ENCODE peak calls at places on chromosomes 11 and 22, in seven cellular contexts. One of them, this sample, is unnamed.

GRCh38 chr11:134230339-134230738 is 5.9 kb downstream of the VPS26B start:
- DNase-seq in T47D: no peak
- DNase-seq in AG20443: no peak
- DNase-seq in SHP77: no peak
- DNase-seq in cardiac muscle cell: no peak
- DNase-seq in neural progenitor cell: no peak
- DNase-seq in OCI-LY7: peak; percentile 19
- DNase-seq in this sample: no peak

GRCh38 chr11:112769170-112769569 is 192.1 kb upstream of the NCAM1 start:
- DNase-seq in OCI-LY7: no peak
- DNase-seq in AG20443: no peak
- DNase-seq in cardiac muscle cell: no peak
- DNase-seq in neural progenitor cell: no peak
- DNase-seq in SHP77: peak; percentile 50
- DNase-seq in T47D: no peak
- DNase-seq in this sample: no peak

GRCh38 chr11:35321111-35321510 is 98.2 kb downstream of the SLC1A2 start:
- DNase-seq in T47D: no peak
- DNase-seq in neural progenitor cell: no peak
- DNase-seq in cardiac muscle cell: no peak
- DNase-seq in SHP77: no peak
- DNase-seq in AG20443: no peak
- DNase-seq in OCI-LY7: no peak
- DNase-seq in this sample: no peak

GRCh38 chr22:46612904-46613605 is 7.1 kb upstream of the GRAMD4 start:
- DNase-seq in SHP77: no peak
- DNase-seq in T47D: no peak
- DNase-seq in cardiac muscle cell: peak; percentile 49
- DNase-seq in AG20443: no peak
- DNase-seq in neural progenitor cell: no peak
- DNase-seq in OCI-LY7: no peak
- DNase-seq in this sample: no peak

GRCh38 chr11:69449320-69450063 is 32.0 kb upstream of the LINC01488 start:
- DNase-seq in cardiac muscle cell: peak; percentile 39
- DNase-seq in OCI-LY7: no peak
- DNase-seq in T47D: no peak
- DNase-seq in SHP77: no peak
- DNase-seq in AG20443: peak; percentile 47
- DNase-seq in neural progenitor cell: no peak
- DNase-seq in this sample: no peak

GRCh38 chr11:116976941-116977570 is 121.2 kb downstream of the SIK3 start:
- DNase-seq in neural progenitor cell: no peak
- DNase-seq in T47D: no peak
- DNase-seq in SHP77: no peak
- DNase-seq in cardiac muscle cell: no peak
- DNase-seq in AG20443: peak; percentile 32
- DNase-seq in OCI-LY7: no peak
- DNase-seq in this sample: peak; percentile 20

GRCh38 chr11:98625526-98625925 is 395.2 kb upstream of the CNTN5 start:
- DNase-seq in SHP77: no peak
- DNase-seq in OCI-LY7: no peak
- DNase-seq in neural progenitor cell: peak; percentile 54
- DNase-seq in AG20443: no peak
- DNase-seq in T47D: no peak
- DNase-seq in cardiac muscle cell: no peak
- DNase-seq in this sample: no peak

GRCh38 chr11:32870676-32871075 is 21.9 kb upstream of the QSER1 start:
- DNase-seq in OCI-LY7: peak; percentile 48
- DNase-seq in SHP77: no peak
- DNase-seq in neural progenitor cell: peak; percentile 44
- DNase-seq in cardiac muscle cell: peak; percentile 16
- DNase-seq in AG20443: no peak
- DNase-seq in T47D: peak; percentile 27
- DNase-seq in this sample: no peak

GRCh38 chr11:2777871-2778629 is 78.3 kb upstream of the KCNQ1OT1 start:
- DNase-seq in SHP77: no peak
- DNase-seq in AG20443: no peak
- DNase-seq in cardiac muscle cell: peak; percentile 18
- DNase-seq in OCI-LY7: no peak
- DNase-seq in T47D: no peak
- DNase-seq in neural progenitor cell: no peak
- DNase-seq in this sample: no peak

GRCh38 chr22:25053153-25053805 is 100.8 kb downstream of the KIAA1671 start:
- DNase-seq in AG20443: no peak
- DNase-seq in SHP77: no peak
- DNase-seq in cardiac muscle cell: no peak
- DNase-seq in neural progenitor cell: no peak
- DNase-seq in T47D: no peak
- DNase-seq in OCI-LY7: no peak
- DNase-seq in this sample: no peak

GRCh38 chr11:40281055-40281580 is 1178.3 kb downstream of the LRRC4C start:
- DNase-seq in T47D: no peak
- DNase-seq in AG20443: no peak
- DNase-seq in cardiac muscle cell: no peak
- DNase-seq in OCI-LY7: no peak
- DNase-seq in SHP77: no peak
- DNase-seq in neural progenitor cell: no peak
- DNase-seq in this sample: no peak

GRCh38 chr22:24029304-24029703 is 18.2 kb downstream of the CABIN1 start:
- DNase-seq in AG20443: no peak
- DNase-seq in neural progenitor cell: no peak
- DNase-seq in cardiac muscle cell: no peak
- DNase-seq in OCI-LY7: no peak
- DNase-seq in SHP77: no peak
- DNase-seq in T47D: no peak
- DNase-seq in this sample: no peak

This sample was measured in GM03348.